ENCODE peak calls at places on chromosomes 1 and 21, in ten cellular contexts. E is ovary, D is heart left ventricle, M is HCT116, Z is stomach, Q is adrenal gland, F is uterus, I is IMR-90, G is esophagus squamous epithelium, J is body of pancreas. O is an unnamed sample.

GRCh38 chr1:75135829-75136142 is 1.6 kb downstream of the LHX8 start:
- DNase-seq in E (no peak), D (no peak), Z (no peak), Q (no peak), M (no peak), F (no peak), J (no peak), G (no peak), I (no peak), O (no peak)

GRCh38 chr1:116345830-116346229 is 27.2 kb upstream of the ATP1A1 start:
- DNase-seq in Z (no peak), F (no peak), D (no peak), I (no peak), E (no peak), Q (no peak), G (no peak), M (no peak), J (no peak), O (no peak)

GRCh38 chr1:10063878-10064277 is 31.1 kb downstream of the UBE4B start:
- DNase-seq in I (no peak), E (no peak), Q (no peak), F (no peak), Z (no peak), J (no peak), G (no peak), D (no peak), M (no peak), O (no peak)

GRCh38 chr1:65235867-65236805 is 73.2 kb upstream of the DNAJC6 start:
- DNase-seq in J (no peak), F (no peak), M (peak; percentile 41), Z (no peak), Q (no peak), D (no peak), I (peak; percentile 37), G (no peak), E (no peak), O (no peak)

GRCh38 chr21:45406801-45407628 is 2.0 kb downstream of the COL18A1 start:
- DNase-seq in Q (peak; percentile 30), M (no peak), E (peak; percentile 57), G (no peak), F (no peak), D (peak; percentile 48), I (no peak), Z (no peak), J (no peak), O (peak; percentile 68)

GRCh38 chr1:194028002-194028401 is 841.6 kb upstream of the B3GALT2 start:
- DNase-seq in Q (no peak), D (no peak), Z (no peak), F (no peak), G (no peak), I (no peak), J (no peak), M (no peak), E (no peak), O (no peak)

GRCh38 chr1:94122201-94122970 is 1.4 kb upstream of the ABCA4 start:
- DNase-seq in Q (no peak), E (no peak), J (no peak), D (no peak), G (no peak), F (no peak), M (no peak), Z (no peak), I (peak; percentile 89), O (no peak)

GRCh38 chr1:223754681-223755431 is 42.5 kb downstream of the CAPN2 start:
- DNase-seq in J (no peak), F (no peak), Z (no peak), Q (no peak), D (no peak), G (no peak), I (no peak), E (no peak), M (no peak), O (no peak)

GRCh38 chr21:28554660-28555475 is 437.8 kb downstream of the LTN1 start:
- DNase-seq in M (no peak), J (no peak), I (peak; percentile 63), Z (no peak), Q (no peak), E (no peak), G (no peak), F (no peak), D (no peak), O (no peak)

GRCh38 chr1:8481650-8482380 is 163.9 kb downstream of the SLC45A1 start:
- DNase-seq in M (no peak), E (no peak), Z (no peak), D (no peak), Q (no peak), I (peak; percentile 64), G (no peak), J (no peak), F (no peak), O (no peak)

GRCh38 chr1:209335090-209335692 is 248.3 kb upstream of the CAMK1G start:
- DNase-seq in D (no peak), Q (peak; percentile 57), E (no peak), J (peak; percentile 27), F (no peak), M (peak; percentile 28), G (no peak), I (peak; percentile 20), Z (peak; percentile 28), O (no peak)

GRCh38 chr1:63894627-63895256 is 120.9 kb downstream of the ROR1 start:
- DNase-seq in D (no peak), M (no peak), F (no peak), E (no peak), G (no peak), I (no peak), J (no peak), Z (no peak), Q (no peak), O (no peak)

GRCh38 chr1:32878637-32879041 is 7.7 kb upstream of the HPCA start:
- DNase-seq in Z (no peak), J (no peak), D (no peak), I (no peak), Q (no peak), G (no peak), E (no peak), M (no peak), F (no peak), O (no peak)

GRCh38 chr1:163730366-163730765 is 408.6 kb downstream of the NUF2 start:
- DNase-seq in M (no peak), J (no peak), F (no peak), G (no peak), D (no peak), Q (no peak), I (no peak), E (no peak), Z (no peak), O (no peak)

GRCh38 chr1:181089777-181090505 is 1.4 kb downstream of the IER5 start:
- DNase-seq in D (peak; percentile 86), F (peak; percentile 78), J (peak; percentile 60), E (peak; percentile 67), I (peak; percentile 65), Z (peak; percentile 64), Q (peak; percentile 75), M (no peak), G (no peak), O (peak; percentile 92)

GRCh38 chr1:228452194-228453021 is 34.8 kb upstream of the RNF187 start:
- DNase-seq in D (no peak), M (no peak), F (no peak), J (no peak), Z (no peak), E (no peak), I (peak; percentile 25), Q (peak; percentile 23), G (no peak), O (peak; percentile 57)

GRCh38 chr1:6989506-6990159 is 204.4 kb downstream of the CAMTA1 start:
- DNase-seq in Z (no peak), J (no peak), D (no peak), M (no peak), E (no peak), F (no peak), G (no peak), Q (no peak), I (no peak), O (no peak)

GRCh38 chr1:35768350-35769187 is 1.2 kb downstream of the CLSPN start:
- DNase-seq in Z (no peak), J (no peak), F (no peak), D (no peak), G (no peak), I (no peak), M (no peak), Q (no peak), E (no peak), O (no peak)

GRCh38 chr1:202143011-202143767 is 1.3 kb downstream of the ARL8A start:
- DNase-seq in E (no peak), Z (no peak), M (no peak), D (no peak), G (no peak), F (no peak), I (no peak), J (no peak), Q (peak; percentile 72), O (peak; percentile 77)

GRCh38 chr1:245458761-245459174 is 304.0 kb downstream of the KIF26B start:
- DNase-seq in D (no peak), J (no peak), Z (no peak), I (peak; percentile 16), G (no peak), M (no peak), F (no peak), E (no peak), Q (no peak), O (no peak)

GRCh38 chr1:41802532-41803501 is 115.9 kb downstream of the HIVEP3 start:
- DNase-seq in M (no peak), Z (no peak), J (no peak), Q (peak; percentile 61), F (peak; percentile 28), E (peak; percentile 22), D (peak; percentile 88), G (no peak), I (no peak), O (peak; percentile 78)

GRCh38 chr1:198157241-198157846 is 546 bp downstream of the NEK7 start:
- DNase-seq in F (peak; percentile 86), I (peak; percentile 97), J (peak; percentile 85), Z (peak; percentile 90), E (peak; percentile 89), G (peak; percentile 50), M (peak; percentile 87), D (peak; percentile 93), Q (peak; percentile 94), O (peak; percentile 94)
- TF ChIP-seq POLR2A in F (peak; percentile 80), I (no peak), J (no peak), Z (peak; percentile 30), E (peak; percentile 28), G (no peak), M (peak; percentile 43), D (no peak), Q (no peak), O (peak; percentile 55)

GRCh38 chr1:50427818-50428779 is 4.9 kb upstream of the DMRTA2 start:
- DNase-seq in M (no peak), I (no peak), F (no peak), Q (no peak), E (no peak), J (no peak), G (no peak), Z (no peak), D (no peak), O (no peak)
- H3K27me3 ChIP-seq in M (no peaks in the 10 kb centered on the region), I (peaks cover 86% of the 10 kb centered on the region), F (peaks cover 6% of the 10 kb centered on the region), Q (peaks cover 86% of the 10 kb centered on the region), E (peaks cover 21% of the 10 kb centered on the region), J (no peaks in the 10 kb centered on the region), G (peaks cover 36% of the 10 kb centered on the region), Z (peaks cover 57% of the 10 kb centered on the region), D (peaks cover 75% of the 10 kb centered on the region), O (peaks cover 75% of the 10 kb centered on the region)

GRCh38 chr1:54857741-54858665 is 29.0 kb downstream of the DHCR24 start:
- DNase-seq in M (peak; percentile 53), F (no peak), I (peak; percentile 78), E (no peak), D (no peak), Z (peak; percentile 23), G (no peak), Q (peak; percentile 68), J (no peak), O (peak; percentile 40)
- TF ChIP-seq POLR2A in M (no peak), F (no peak), I (no peak), E (no peak), D (no peak), Z (no peak), G (no peak), Q (no peak), J (no peak), O (no peak)

GRCh38 chr1:158180741-158181576 is at the start of gene CD1D:
- DNase-seq in Z (no peak), F (peak; percentile 47), G (no peak), M (no peak), J (no peak), Q (peak; percentile 36), D (peak; percentile 74), E (peak; percentile 21), I (no peak), O (peak; percentile 67)
- H3K27me3 ChIP-seq in Z (peaks cover 6% of the 10 kb centered on the region), F (no peaks in the 10 kb centered on the region), G (no peaks in the 10 kb centered on the region), M (peaks cover 44% of the 10 kb centered on the region), J (no peaks in the 10 kb centered on the region), Q (peaks cover 20% of the 10 kb centered on the region), D (no peaks in the 10 kb centered on the region), E (no peaks in the 10 kb centered on the region), I (peaks cover 65% of the 10 kb centered on the region), O (peaks cover 15% of the 10 kb centered on the region)